ENCODE peak calls at places on chromosomes 5 and 9, in nine cellular contexts. N is gastrocnemius medialis; U is Peyer's patch; X is lung; T is Jurkat, Clone E6-1; P is cardiac muscle cell; C is psoas muscle; A is breast epithelium; G is HepG2. W is an unnamed sample.

GRCh38 chr9:112041536-112042243 is 133.4 kb downstream of the SUSD1 start:
- DNase-seq in A (no peak), G (peak; percentile 21), T (no peak), X (no peak), P (no peak), C (no peak), U (no peak), N (peak; percentile 2), W (peak; percentile 99)

GRCh38 chr9:97386265-97386633 is 25.6 kb upstream of the TDRD7 start:
- DNase-seq in X (no peak), P (no peak), G (peak; percentile 43), C (no peak), U (no peak), A (no peak), T (no peak), N (no peak), W (no peak)

GRCh38 chr5:78905084-78905938 is 79.8 kb downstream of the ARSB start:
- DNase-seq in T (peak; percentile 32), X (no peak), A (no peak), N (no peak), C (no peak), G (no peak), U (no peak), P (no peak), W (no peak)

GRCh38 chr9:105399117-105399516 is 48.7 kb upstream of the FSD1L start:
- DNase-seq in C (no peak), G (no peak), P (peak; percentile 63), N (no peak), A (no peak), U (no peak), T (no peak), X (no peak), W (no peak)

GRCh38 chr5:134245101-134245604 is 19.3 kb upstream of the PPP2CA start:
- DNase-seq in C (no peak), A (no peak), U (no peak), N (no peak), P (peak; percentile 18), T (no peak), G (peak; percentile 86), X (no peak), W (peak; percentile 63)

GRCh38 chr5:141261238-141261546 is 16.0 kb downstream of the PCDHB15 start:
- DNase-seq in X (no peak), P (no peak), G (no peak), A (no peak), U (no peak), T (no peak), C (no peak), N (no peak), W (no peak)

GRCh38 chr9:137463931-137464290 is 4.8 kb upstream of the NSMF start:
- DNase-seq in A (no peak), U (no peak), G (no peak), X (no peak), N (no peak), P (no peak), T (no peak), C (peak; percentile 40), W (no peak)

GRCh38 chr9:96169488-96169887 is 132.5 kb downstream of the HSD17B3 start:
- DNase-seq in A (no peak), N (no peak), U (peak; percentile 22), X (no peak), T (no peak), G (peak; percentile 24), C (no peak), P (peak; percentile 53), W (peak; percentile 100)

GRCh38 chr5:108381034-108381954 is 604 bp downstream of the FBXL17 start:
- DNase-seq in U (peak; percentile 68), N (peak; percentile 21), C (peak; percentile 88), A (peak; percentile 59), G (peak; percentile 18), P (peak; percentile 80), X (peak; percentile 81), T (no peak), W (peak; percentile 72)

GRCh38 chr9:123656565-123656964 is 273.4 kb downstream of the DENND1A start:
- DNase-seq in U (no peak), N (no peak), A (no peak), G (no peak), X (no peak), T (no peak), P (no peak), C (no peak), W (no peak)

GRCh38 chr9:24245988-24246387 is 299.7 kb downstream of the IZUMO3 start:
- DNase-seq in C (no peak), P (peak; percentile 45), X (no peak), A (no peak), U (no peak), G (no peak), N (no peak), T (peak; percentile 19), W (peak; percentile 61)

DNA sequence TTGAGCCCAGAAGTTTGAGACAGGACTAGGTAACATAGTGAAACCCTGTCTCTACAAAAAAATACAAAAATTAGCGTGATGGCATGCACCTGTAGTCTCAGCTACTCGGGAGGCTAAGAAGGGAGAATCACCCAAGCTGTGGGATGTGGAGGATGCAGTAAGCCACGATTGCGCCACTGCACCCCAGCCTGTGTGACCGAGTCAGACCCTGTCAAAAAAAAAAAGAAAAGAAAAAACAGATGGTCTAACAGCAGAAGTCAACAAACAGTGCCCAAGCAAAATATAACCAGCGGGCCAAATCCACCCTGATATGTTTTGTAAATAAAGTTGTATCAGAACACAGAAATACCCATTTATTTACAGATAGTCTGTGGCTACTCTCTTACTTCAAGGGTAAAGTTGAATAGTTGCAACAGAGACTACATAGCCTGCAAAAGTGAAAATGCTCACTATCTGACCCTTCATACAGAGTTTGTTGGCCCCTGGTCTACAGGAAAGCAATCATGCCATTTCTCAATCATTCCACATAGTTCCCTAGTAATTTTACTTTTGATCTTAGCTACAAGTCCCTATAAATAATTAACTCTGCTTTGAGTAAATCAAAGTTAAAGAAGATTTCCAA is 383.7 kb downstream of the TLE1 start:
- DNase-seq in N (no peak), T (no peak), P (no peak), C (no peak), U (no peak), A (no peak), G (peak; percentile 45), X (no peak), W (no peak)
- H3K4me3 ChIP-seq in N (no peak overlapping the region), T (no peak overlapping the region), P (no peak overlapping the region), C (no peak overlapping the region), U (no peak overlapping the region), A (no peak overlapping the region), G (no peak overlapping the region), X (no peak overlapping the region), W (no peak overlapping the region)

GRCh38 chr9:21294904-21295538 is 10.1 kb downstream of the IFNA5 start:
- DNase-seq in A (no peak), X (no peak), P (no peak), T (no peak), N (no peak), C (no peak), G (no peak), U (no peak), W (no peak)
- H3K4me3 ChIP-seq in A (no peak overlapping the region), X (no peak overlapping the region), P (no peak overlapping the region), T (no peak overlapping the region), N (no peak overlapping the region), C (no peak overlapping the region), G (no peak overlapping the region), U (no peak overlapping the region), W (no peak overlapping the region)

GRCh38 chr5:11905209-11905608 is 963 bp upstream of the CTNND2 start:
- DNase-seq in X (no peak), P (no peak), U (no peak), T (no peak), N (no peak), G (no peak), A (no peak), C (no peak), W (no peak)

GRCh38 chr5:11904270-11904906 is at the start of gene CTNND2:
- DNase-seq in C (no peak), N (no peak), P (peak; percentile 87), G (no peak), X (peak; percentile 37), A (no peak), U (no peak), T (no peak), W (no peak)

GRCh38 chr5:11902304-11902703 is 1.9 kb downstream of the CTNND2 start:
- DNase-seq in G (no peak), U (no peak), P (no peak), C (no peak), N (no peak), X (no peak), A (no peak), T (no peak), W (no peak)

GRCh38 chr5:11903614-11904269 is 504 bp downstream of the CTNND2 start:
- DNase-seq in C (no peak), N (no peak), A (no peak), U (no peak), X (no peak), P (peak; percentile 83), G (no peak), T (no peak), W (no peak)

DNA sequence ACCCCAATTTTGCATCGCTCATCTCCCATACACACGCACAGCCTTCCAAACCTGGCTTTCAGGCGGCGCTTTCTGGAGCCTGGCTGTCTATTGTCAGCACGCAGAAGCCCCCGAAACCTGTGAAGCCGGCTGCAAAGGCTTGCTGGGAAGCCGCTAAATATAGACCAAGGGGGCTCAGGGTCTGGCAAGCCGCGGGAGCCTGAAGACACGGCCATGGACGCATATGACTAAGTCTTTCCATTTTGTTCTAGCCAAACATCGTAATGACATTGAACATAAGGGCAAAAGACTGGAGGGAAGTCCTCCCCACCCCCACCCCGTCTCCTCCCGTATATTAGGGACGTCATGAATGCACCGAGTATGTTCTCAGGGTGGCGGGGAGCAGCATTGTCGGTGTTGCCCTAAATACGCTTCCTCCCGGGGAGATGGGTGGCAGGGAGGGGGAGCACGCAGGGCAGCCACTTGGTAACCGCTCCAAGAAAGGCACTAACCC is 1.1 kb downstream of the CTNND2 start:
- DNase-seq in P (peak; percentile 67), A (no peak), C (no peak), N (no peak), T (no peak), U (no peak), G (no peak), X (no peak), W (no peak)
- H3K4me3 ChIP-seq in P (peak overlapping the region; percentile 80), A (no peak overlapping the region), C (no peak overlapping the region), N (no peak overlapping the region), T (no peak overlapping the region), U (no peak overlapping the region), G (no peak overlapping the region), X (no peak overlapping the region), W (no peak overlapping the region)

GRCh38 chr5:112975721-112976431 is 722 bp upstream of the DCP2 start:
- DNase-seq in T (no peak), U (no peak), C (no peak), X (no peak), N (no peak), A (no peak), P (no peak), G (no peak), W (no peak)

GRCh38 chr5:112976432-112977309 is at the start of gene DCP2:
- DNase-seq in X (peak; percentile 95), G (peak; percentile 99), A (peak; percentile 96), C (peak; percentile 97), T (peak; percentile 99), U (peak; percentile 94), N (peak; percentile 92), P (peak; percentile 99), W (peak; percentile 97)

GRCh38 chr5:112977440-112977861 is 853 bp downstream of the DCP2 start:
- DNase-seq in A (no peak), T (no peak), C (no peak), P (no peak), N (no peak), U (no peak), X (no peak), G (no peak), W (no peak)

GRCh38 chr5:112979723-112980122 is 3.1 kb downstream of the DCP2 start:
- DNase-seq in P (no peak), A (no peak), X (no peak), C (no peak), U (no peak), N (no peak), T (no peak), G (no peak), W (no peak)

GRCh38 chr5:112978836-112979235 is 2.2 kb downstream of the DCP2 start:
- DNase-seq in C (no peak), X (no peak), U (no peak), N (no peak), P (no peak), G (no peak), T (no peak), A (no peak), W (no peak)
- H3K4me3 ChIP-seq in C (peak overlapping the region; percentile 82), X (no peak overlapping the region), U (no peak overlapping the region), N (peak overlapping the region; percentile 94), P (peak overlapping the region; percentile 88), G (peak overlapping the region; percentile 93), T (no peak overlapping the region), A (no peak overlapping the region), W (no peak overlapping the region)